ENCODE peak calls at places on chromosomes 12 and 14, in nine cellular contexts. E is small intestine; T is CD4-positive, alpha-beta T cell; B is stimulated activated CD4-positive, alpha-beta T cell treated with anti-CD3 and anti-CD28 coated beads, Interleukin-1b, Interleukin-23, amount 100 ng/mL, for 1 hour; Q is NCI-H2107; N is mucosa of descending colon; M is cardiac fibroblast; X is transverse colon; K is NCI-H146. A is an unnamed sample.

GRCh38 chr14:39179042-39179441 is 4.0 kb downstream of the PNN start:
- DNase-seq in X (no peak), K (no peak), Q (no peak), T (no peak), E (no peak), B (no peak), N (no peak), M (no peak), A (no peak)

GRCh38 chr14:73913256-73913655 is 26.6 kb downstream of the ZNF410 start:
- DNase-seq in T (no peak), K (no peak), E (no peak), X (no peak), M (peak; percentile 26), Q (no peak), N (no peak), B (no peak), A (no peak)

GRCh38 chr14:99230271-99231141 is 41.5 kb downstream of the BCL11B start:
- DNase-seq in M (no peak), K (no peak), T (peak; percentile 82), N (no peak), B (peak; percentile 55), E (peak; percentile 47), X (peak; percentile 45), Q (peak; percentile 52), A (no peak)

GRCh38 chr12:6952121-6952859 is 1.1 kb downstream of the PTPN6 start:
- DNase-seq in E (no peak), B (no peak), T (peak; percentile 38), Q (no peak), K (no peak), X (no peak), M (no peak), N (peak; percentile 36), A (no peak)

GRCh38 chr12:92608418-92609091 is 94.2 kb upstream of the PLEKHG7 start:
- DNase-seq in X (no peak), E (peak; percentile 63), K (peak; percentile 47), N (no peak), T (no peak), M (peak; percentile 83), Q (no peak), B (no peak), A (no peak)

GRCh38 chr12:27013606-27014084 is 539 bp downstream of the TM7SF3 start:
- DNase-seq in B (no peak), T (no peak), E (peak; percentile 39), X (peak; percentile 10), K (peak; percentile 58), M (peak; percentile 49), N (no peak), Q (no peak), A (no peak)

GRCh38 chr12:124273630-124274029 is 21.3 kb upstream of the RFLNA start:
- DNase-seq in K (peak; percentile 84), Q (no peak), X (no peak), M (peak; percentile 68), B (no peak), E (peak; percentile 19), N (no peak), T (no peak), A (no peak)

GRCh38 chr14:75317148-75317547 is 38.5 kb downstream of the FOS start:
- DNase-seq in K (no peak), T (no peak), B (no peak), E (no peak), N (no peak), X (no peak), Q (no peak), M (no peak), A (no peak)

GRCh38 chr14:69657961-69658360 is 46.6 kb downstream of the SUSD6 start:
- DNase-seq in K (peak; percentile 79), X (peak; percentile 72), T (no peak), N (peak; percentile 77), M (peak; percentile 48), B (no peak), Q (peak; percentile 86), E (peak; percentile 86), A (peak; percentile 46)

GRCh38 chr12:87847147-87847546 is 182.1 kb downstream of the C12orf50 start:
- DNase-seq in Q (no peak), M (no peak), T (no peak), E (no peak), X (no peak), N (no peak), K (no peak), B (no peak), A (no peak)

GRCh38 chr12:89707623-89707991 is 1.0 kb downstream of the ATP2B1 start:
- DNase-seq in K (peak; percentile 36), X (peak; percentile 34), E (peak; percentile 32), Q (no peak), N (peak; percentile 58), T (peak; percentile 35), M (no peak), B (no peak), A (peak; percentile 30)

GRCh38 chr12:67356400-67356799 is 87.2 kb downstream of the CAND1 start:
- DNase-seq in Q (no peak), N (no peak), M (no peak), K (peak; percentile 27), X (no peak), B (no peak), T (no peak), E (no peak), A (peak; percentile 34)

GRCh38 chr12:124188561-124189405 is 106.1 kb upstream of the RFLNA start:
- DNase-seq in E (peak; percentile 37), K (peak; percentile 97), N (no peak), B (no peak), T (no peak), X (no peak), M (peak; percentile 10), Q (no peak), A (peak; percentile 15)

GRCh38 chr12:75623631-75624118 is 112.3 kb upstream of the KRR1 start:
- DNase-seq in N (no peak), T (no peak), Q (no peak), X (no peak), B (no peak), K (peak; percentile 5), E (no peak), M (peak; percentile 90), A (no peak)

GRCh38 chr14:54362089-54362504 is 34.7 kb upstream of the CDKN3 start:
- DNase-seq in E (no peak), B (no peak), M (no peak), X (no peak), Q (no peak), N (no peak), T (no peak), K (no peak), A (no peak)

GRCh38 chr14:31224808-31225207 is 17.2 kb upstream of the HECTD1 start:
- DNase-seq in X (no peak), B (no peak), K (no peak), Q (no peak), T (no peak), M (no peak), N (no peak), E (no peak), A (no peak)

GRCh38 chr12:5758347-5758746 is 186.7 kb downstream of the ANO2 start:
- DNase-seq in X (no peak), K (no peak), B (no peak), M (no peak), N (no peak), E (no peak), Q (no peak), T (no peak), A (no peak)

GRCh38 chr12:96314723-96315122 is 85.5 kb downstream of the CDK17 start:
- DNase-seq in E (no peak), M (peak; percentile 28), T (no peak), B (no peak), X (no peak), N (no peak), K (no peak), Q (no peak), A (no peak)

GRCh38 chr12:112543666-112544185 is 125.0 kb downstream of the PTPN11 start:
- DNase-seq in B (no peak), T (no peak), M (no peak), E (no peak), N (no peak), K (no peak), Q (no peak), X (no peak), A (no peak)

GRCh38 chr12:24743891-24744793 is 204.8 kb downstream of the BCAT1 start:
- DNase-seq in E (no peak), X (no peak), K (no peak), N (no peak), B (no peak), M (no peak), Q (no peak), T (no peak), A (no peak)

GRCh38 chr12:71731439-71732356 is 23.0 kb upstream of the RAB21 start:
- DNase-seq in E (peak; percentile 58), N (no peak), M (peak; percentile 36), X (no peak), K (peak; percentile 15), B (no peak), T (no peak), Q (no peak), A (no peak)

GRCh38 chr14:104136472-104137296 is 1.7 kb upstream of the KIF26A start:
- DNase-seq in T (no peak), Q (no peak), E (no peak), X (no peak), M (peak; percentile 5), K (no peak), B (no peak), N (peak; percentile 30), A (no peak)

A was measured in body of pancreas.